ENCODE peak calls at places on chromosomes 13 and 19, in five cellular contexts. One of them, this sample, is unnamed.

GRCh38 chr19:17333611-17334413 is 843 bp downstream of the ANO8 start:
- DNase-seq in mesothelial cell of epicardium: no peak
- DNase-seq in T-helper 2 cell: peak; percentile 41
- DNase-seq in RPMI7951: peak; percentile 89
- DNase-seq in posterior cingulate gyrus: no peak
- DNase-seq in this sample: peak; percentile 74

GRCh38 chr19:39588066-39588465 is 14.3 kb upstream of the LGALS13 start:
- DNase-seq in mesothelial cell of epicardium: no peak
- DNase-seq in T-helper 2 cell: no peak
- DNase-seq in RPMI7951: no peak
- DNase-seq in posterior cingulate gyrus: no peak
- DNase-seq in this sample: no peak

GRCh38 chr19:15379996-15380647 is 535 bp upstream of the AKAP8 start:
- DNase-seq in mesothelial cell of epicardium: no peak
- DNase-seq in T-helper 2 cell: no peak
- DNase-seq in RPMI7951: peak; percentile 43
- DNase-seq in posterior cingulate gyrus: no peak
- DNase-seq in this sample: no peak

GRCh38 chr19:31772915-31773314 is 423.7 kb upstream of the TSHZ3 start:
- DNase-seq in mesothelial cell of epicardium: no peak
- DNase-seq in T-helper 2 cell: no peak
- DNase-seq in RPMI7951: no peak
- DNase-seq in posterior cingulate gyrus: no peak
- DNase-seq in this sample: no peak

GRCh38 chr19:37403403-37403802 is 32.5 kb downstream of the ZNF527 start:
- DNase-seq in mesothelial cell of epicardium: no peak
- DNase-seq in T-helper 2 cell: no peak
- DNase-seq in RPMI7951: no peak
- DNase-seq in posterior cingulate gyrus: no peak
- DNase-seq in this sample: no peak

GRCh38 chr19:46404039-46404883 is 9.1 kb downstream of the CCDC8 start:
- DNase-seq in mesothelial cell of epicardium: no peak
- DNase-seq in T-helper 2 cell: no peak
- DNase-seq in RPMI7951: no peak
- DNase-seq in posterior cingulate gyrus: no peak
- DNase-seq in this sample: no peak

GRCh38 chr19:1082165-1082927 is 12.8 kb downstream of the POLR2E start:
- DNase-seq in mesothelial cell of epicardium: peak; percentile 95
- DNase-seq in T-helper 2 cell: peak; percentile 72
- DNase-seq in RPMI7951: peak; percentile 57
- DNase-seq in posterior cingulate gyrus: no peak
- DNase-seq in this sample: peak; percentile 81

GRCh38 chr13:114064516-114065140 is 67.8 kb downstream of the RASA3 start:
- DNase-seq in mesothelial cell of epicardium: no peak
- DNase-seq in T-helper 2 cell: no peak
- DNase-seq in RPMI7951: peak; percentile 86
- DNase-seq in posterior cingulate gyrus: no peak
- DNase-seq in this sample: no peak

GRCh38 chr13:41064493-41064892 is 3.2 kb downstream of the WBP4 start:
- DNase-seq in mesothelial cell of epicardium: no peak
- DNase-seq in T-helper 2 cell: no peak
- DNase-seq in RPMI7951: peak; percentile 50
- DNase-seq in posterior cingulate gyrus: no peak
- DNase-seq in this sample: no peak

GRCh38 chr19:41588497-41589209 is 12.7 kb downstream of the CEACAM21 start:
- DNase-seq in mesothelial cell of epicardium: no peak
- DNase-seq in T-helper 2 cell: no peak
- DNase-seq in RPMI7951: peak; percentile 39
- DNase-seq in posterior cingulate gyrus: no peak
- DNase-seq in this sample: no peak

GRCh38 chr13:37109080-37109678 is 3.7 kb upstream of the CSNK1A1L start:
- DNase-seq in mesothelial cell of epicardium: no peak
- DNase-seq in T-helper 2 cell: no peak
- DNase-seq in RPMI7951: peak; percentile 36
- DNase-seq in posterior cingulate gyrus: no peak
- DNase-seq in this sample: no peak

GRCh38 chr13:67776171-67776570 is 546.0 kb upstream of the PCDH9 start:
- DNase-seq in mesothelial cell of epicardium: no peak
- DNase-seq in T-helper 2 cell: no peak
- DNase-seq in RPMI7951: no peak
- DNase-seq in posterior cingulate gyrus: no peak
- DNase-seq in this sample: no peak

GRCh38 chr19:5128251-5128931 is 159.5 kb downstream of the KDM4B start:
- DNase-seq in mesothelial cell of epicardium: no peak
- DNase-seq in T-helper 2 cell: no peak
- DNase-seq in RPMI7951: no peak
- DNase-seq in posterior cingulate gyrus: no peak
- DNase-seq in this sample: no peak

GRCh38 chr13:34751044-34751443 is 191.0 kb upstream of the NBEA start:
- DNase-seq in mesothelial cell of epicardium: no peak
- DNase-seq in T-helper 2 cell: no peak
- DNase-seq in RPMI7951: no peak
- DNase-seq in posterior cingulate gyrus: no peak
- DNase-seq in this sample: no peak

GRCh38 chr13:96967248-96967745 is 27.0 kb downstream of the OXGR1 start:
- DNase-seq in mesothelial cell of epicardium: no peak
- DNase-seq in T-helper 2 cell: no peak
- DNase-seq in RPMI7951: peak; percentile 30
- DNase-seq in posterior cingulate gyrus: no peak
- DNase-seq in this sample: no peak

GRCh38 chr19:10114651-10115391 is 3.3 kb downstream of the P2RY11 start:
- DNase-seq in mesothelial cell of epicardium: no peak
- DNase-seq in T-helper 2 cell: no peak
- DNase-seq in RPMI7951: no peak
- DNase-seq in posterior cingulate gyrus: no peak
- DNase-seq in this sample: peak; percentile 9

GRCh38 chr13:66344770-66345367 is 885.3 kb downstream of the PCDH9 start:
- DNase-seq in mesothelial cell of epicardium: no peak
- DNase-seq in T-helper 2 cell: no peak
- DNase-seq in RPMI7951: peak; percentile 0
- DNase-seq in posterior cingulate gyrus: no peak
- DNase-seq in this sample: no peak

GRCh38 chr19:35955881-35956634 is 19.9 kb downstream of the LRFN3 start:
- DNase-seq in mesothelial cell of epicardium: no peak
- DNase-seq in T-helper 2 cell: no peak
- DNase-seq in RPMI7951: peak; percentile 10
- DNase-seq in posterior cingulate gyrus: no peak
- DNase-seq in this sample: no peak

GRCh38 chr19:5144545-5145179 is 175.7 kb downstream of the KDM4B start:
- DNase-seq in mesothelial cell of epicardium: peak; percentile 13
- DNase-seq in T-helper 2 cell: no peak
- DNase-seq in RPMI7951: no peak
- DNase-seq in posterior cingulate gyrus: peak; percentile 11
- DNase-seq in this sample: no peak

GRCh38 chr13:48448285-48448962 is 35.5 kb upstream of the LPAR6 start:
- DNase-seq in mesothelial cell of epicardium: no peak
- DNase-seq in T-helper 2 cell: no peak
- DNase-seq in RPMI7951: no peak
- DNase-seq in posterior cingulate gyrus: no peak
- DNase-seq in this sample: no peak

GRCh38 chr19:11363881-11364280 is 8.6 kb downstream of the PLPPR2 start:
- DNase-seq in mesothelial cell of epicardium: no peak
- DNase-seq in T-helper 2 cell: no peak
- DNase-seq in RPMI7951: no peak
- DNase-seq in posterior cingulate gyrus: no peak
- DNase-seq in this sample: no peak

GRCh38 chr19:11465605-11466004 is 15.2 kb downstream of the ELAVL3 start:
- DNase-seq in mesothelial cell of epicardium: no peak
- DNase-seq in T-helper 2 cell: no peak
- DNase-seq in RPMI7951: no peak
- DNase-seq in posterior cingulate gyrus: no peak
- DNase-seq in this sample: no peak

GRCh38 chr13:30915691-30916541 is 9.8 kb downstream of the MEDAG start:
- DNase-seq in mesothelial cell of epicardium: no peak
- DNase-seq in T-helper 2 cell: no peak
- DNase-seq in RPMI7951: peak; percentile 65
- DNase-seq in posterior cingulate gyrus: no peak
- DNase-seq in this sample: no peak

GRCh38 chr19:9877775-9878510 is 42.8 kb downstream of the PIN1 start:
- DNase-seq in mesothelial cell of epicardium: no peak
- DNase-seq in T-helper 2 cell: no peak
- DNase-seq in RPMI7951: peak; percentile 66
- DNase-seq in posterior cingulate gyrus: no peak
- DNase-seq in this sample: no peak

GRCh38 chr19:7004313-7004931 is 16.8 kb downstream of the MBD3L2B start:
- DNase-seq in mesothelial cell of epicardium: no peak
- DNase-seq in T-helper 2 cell: no peak
- DNase-seq in RPMI7951: peak; percentile 34
- DNase-seq in posterior cingulate gyrus: no peak
- DNase-seq in this sample: no peak

GRCh38 chr13:102771298-102772041 is 2.1 kb downstream of the TEX30 start:
- DNase-seq in mesothelial cell of epicardium: no peak
- DNase-seq in T-helper 2 cell: no peak
- DNase-seq in RPMI7951: no peak
- DNase-seq in posterior cingulate gyrus: no peak
- DNase-seq in this sample: no peak

GRCh38 chr19:55117063-55117635 is 288 bp downstream of the PPP1R12C start:
- DNase-seq in mesothelial cell of epicardium: no peak
- DNase-seq in T-helper 2 cell: no peak
- DNase-seq in RPMI7951: no peak
- DNase-seq in posterior cingulate gyrus: no peak
- DNase-seq in this sample: no peak

GRCh38 chr19:43755256-43755801 is 567 bp upstream of the SMG9 start:
- DNase-seq in mesothelial cell of epicardium: peak; percentile 69
- DNase-seq in T-helper 2 cell: peak; percentile 59
- DNase-seq in RPMI7951: peak; percentile 82
- DNase-seq in posterior cingulate gyrus: peak; percentile 74
- DNase-seq in this sample: no peak

GRCh38 chr13:90276208-90276607 is 1071.3 kb upstream of the MIR17HG start:
- DNase-seq in mesothelial cell of epicardium: no peak
- DNase-seq in T-helper 2 cell: no peak
- DNase-seq in RPMI7951: no peak
- DNase-seq in posterior cingulate gyrus: no peak
- DNase-seq in this sample: no peak

GRCh38 chr19:45645631-45646344 is 6.6 kb upstream of the EML2 start:
- DNase-seq in mesothelial cell of epicardium: peak; percentile 80
- DNase-seq in T-helper 2 cell: peak; percentile 60
- DNase-seq in RPMI7951: peak; percentile 89
- DNase-seq in posterior cingulate gyrus: peak; percentile 93
- DNase-seq in this sample: peak; percentile 91

GRCh38 chr13:45833663-45834062 is 17.9 kb downstream of the SIAH3 start:
- DNase-seq in mesothelial cell of epicardium: no peak
- DNase-seq in T-helper 2 cell: no peak
- DNase-seq in RPMI7951: peak; percentile 88
- DNase-seq in posterior cingulate gyrus: no peak
- DNase-seq in this sample: no peak

GRCh38 chr13:34655554-34655953 is 286.5 kb upstream of the NBEA start:
- DNase-seq in mesothelial cell of epicardium: no peak
- DNase-seq in T-helper 2 cell: no peak
- DNase-seq in RPMI7951: no peak
- DNase-seq in posterior cingulate gyrus: no peak
- DNase-seq in this sample: no peak

GRCh38 chr13:42746846-42747245 is 34.5 kb upstream of the FAM216B start:
- DNase-seq in mesothelial cell of epicardium: no peak
- DNase-seq in T-helper 2 cell: no peak
- DNase-seq in RPMI7951: no peak
- DNase-seq in posterior cingulate gyrus: no peak
- DNase-seq in this sample: no peak

GRCh38 chr13:108595416-108596257 is 33.8 kb upstream of the MYO16 start:
- DNase-seq in mesothelial cell of epicardium: no peak
- DNase-seq in T-helper 2 cell: no peak
- DNase-seq in RPMI7951: no peak
- DNase-seq in posterior cingulate gyrus: peak; percentile 29
- DNase-seq in this sample: no peak

GRCh38 chr13:94382520-94382919 is 97.0 kb downstream of the DCT start:
- DNase-seq in mesothelial cell of epicardium: no peak
- DNase-seq in T-helper 2 cell: no peak
- DNase-seq in RPMI7951: no peak
- DNase-seq in posterior cingulate gyrus: no peak
- DNase-seq in this sample: no peak

GRCh38 chr19:16441661-16442071 is 30.1 kb downstream of the EPS15L1 start:
- DNase-seq in mesothelial cell of epicardium: no peak
- DNase-seq in T-helper 2 cell: no peak
- DNase-seq in RPMI7951: no peak
- DNase-seq in posterior cingulate gyrus: no peak
- DNase-seq in this sample: no peak

GRCh38 chr19:18046066-18046718 is 38.2 kb downstream of the ARRDC2 start:
- DNase-seq in mesothelial cell of epicardium: no peak
- DNase-seq in T-helper 2 cell: no peak
- DNase-seq in RPMI7951: peak; percentile 99
- DNase-seq in posterior cingulate gyrus: no peak
- DNase-seq in this sample: no peak

This sample was measured in GM12892.